ENCODE peak calls at places on chromosomes 4 and X, in six cellular contexts. Y, G, B, J, V and D are unnamed samples.
A peak's percentile ranks its signal among the peaks of the same experiment; 100 is the strongest.

GRCh38 chrX:19852014-19853005 is 35.1 kb downstream of the SH3KBP1 start:
- DNase-seq in Y (no peak), G (no peak), B (peak; percentile 16), J (peak; percentile 85), V (no peak), D (no peak)

GRCh38 chrX:133188631-133189030 is 29.5 kb downstream of the TFDP3 start:
- DNase-seq in Y (no peak), G (no peak), B (no peak), J (no peak), V (no peak), D (no peak)

GRCh38 chr4:145656156-145656555 is 23.8 kb upstream of the C4orf51 start:
- DNase-seq in Y (no peak), G (no peak), B (no peak), J (no peak), V (no peak), D (no peak)

GRCh38 chrX:119272882-119273806 is 37.1 kb downstream of the PGRMC1 start:
- DNase-seq in Y (peak; percentile 25), G (peak; percentile 48), B (no peak), J (no peak), V (peak; percentile 33), D (peak; percentile 54)

GRCh38 chr4:37793562-37793961 is 32.9 kb upstream of the PGM2 start:
- DNase-seq in Y (peak; percentile 11), G (peak; percentile 15), B (peak; percentile 64), J (peak; percentile 8), V (peak; percentile 40), D (no peak)

GRCh38 chrX:76127341-76127740 is 45.5 kb upstream of the PBDC1 start:
- DNase-seq in Y (peak; percentile 9), G (no peak), B (peak; percentile 18), J (no peak), V (no peak), D (no peak)

GRCh38 chr4:170270628-170271027 is 180.9 kb upstream of the AADAT start:
- DNase-seq in Y (no peak), G (no peak), B (no peak), J (no peak), V (no peak), D (no peak)

GRCh38 chr4:44462259-44462658 is 13.7 kb upstream of the KCTD8 start:
- DNase-seq in Y (no peak), G (no peak), B (no peak), J (no peak), V (no peak), D (no peak)

GRCh38 chrX:18970465-18970864 is 13.4 kb downstream of the PHKA2 start:
- DNase-seq in Y (no peak), G (no peak), B (no peak), J (no peak), V (no peak), D (no peak)

GRCh38 chrX:130594453-130594916 is 192.7 kb downstream of the RBMX2 start:
- DNase-seq in Y (no peak), G (no peak), B (no peak), J (no peak), V (no peak), D (no peak)

GRCh38 chr4:162865102-162865501 is 301.6 kb downstream of the NAF1 start:
- DNase-seq in Y (no peak), G (no peak), B (no peak), J (no peak), V (no peak), D (no peak)

GRCh38 chr4:82661601-82662000 is 99.8 kb upstream of the TMEM150C start:
- DNase-seq in Y (no peak), G (no peak), B (no peak), J (no peak), V (no peak), D (no peak)

GRCh38 chr4:122219356-122219755 is 67.2 kb downstream of the BLTP1 start:
- DNase-seq in Y (no peak), G (no peak), B (no peak), J (no peak), V (no peak), D (no peak)

GRCh38 chr4:125434136-125434535 is 119.4 kb downstream of the FAT4 start:
- DNase-seq in Y (no peak), G (no peak), B (no peak), J (no peak), V (no peak), D (no peak)

GRCh38 chr4:152325831-152326230 is 210.1 kb downstream of the FBXW7 start:
- DNase-seq in Y (no peak), G (no peak), B (no peak), J (no peak), V (no peak), D (no peak)

GRCh38 chrX:24424948-24425347 is 40.1 kb upstream of the PDK3 start:
- DNase-seq in Y (no peak), G (no peak), B (no peak), J (peak; percentile 2), V (no peak), D (no peak)

GRCh38 chr4:15500721-15501120 is 31.0 kb downstream of the CC2D2A start:
- DNase-seq in Y (no peak), G (no peak), B (no peak), J (no peak), V (no peak), D (no peak)

GRCh38 chr4:30962949-30963348 is 242.8 kb downstream of the PCDH7 start:
- DNase-seq in Y (no peak), G (no peak), B (no peak), J (no peak), V (no peak), D (no peak)

GRCh38 chrX:111445485-111445884 is 33.5 kb upstream of the DCX start:
- DNase-seq in Y (peak; percentile 1), G (peak; percentile 16), B (peak; percentile 46), J (peak; percentile 40), V (peak; percentile 43), D (peak; percentile 1)

GRCh38 chr4:24582235-24582863 is 2.0 kb downstream of the DHX15 start:
- DNase-seq in Y (no peak), G (no peak), B (peak; percentile 47), J (no peak), V (no peak), D (no peak)

GRCh38 chr4:47744253-47744652 is 93.6 kb downstream of the CORIN start:
- DNase-seq in Y (no peak), G (no peak), B (no peak), J (peak; percentile 42), V (no peak), D (no peak)

GRCh38 chr4:54913751-54914526 is 211.5 kb downstream of the KDR start:
- DNase-seq in Y (no peak), G (no peak), B (no peak), J (peak; percentile 72), V (no peak), D (no peak)

GRCh38 chrX:47177079-47177478 is 16.6 kb upstream of the UBA1 start:
- DNase-seq in Y (no peak), G (no peak), B (no peak), J (no peak), V (no peak), D (no peak)